ENCODE peak calls at places on chromosomes 1 and 21, in eight cellular contexts. One of them, this sample, is unnamed.

GRCh38 chr1:27007909-27008582 is 4.6 kb downstream of the TENT5B start:
- DNase-seq in GM12878: no peak
- DNase-seq in K562: no peak
- DNase-seq in A549: peak; percentile 53
- DNase-seq in NB4: no peak
- DNase-seq in endothelial cell of umbilical vein: no peak
- DNase-seq in H1: peak; percentile 75
- DNase-seq in HepG2: no peak
- DNase-seq in this sample: no peak

GRCh38 chr1:115796897-115797296 is 28.4 kb upstream of the CASQ2 start:
- DNase-seq in GM12878: no peak
- DNase-seq in K562: no peak
- DNase-seq in A549: no peak
- DNase-seq in NB4: no peak
- DNase-seq in endothelial cell of umbilical vein: no peak
- DNase-seq in H1: no peak
- DNase-seq in HepG2: no peak
- DNase-seq in this sample: no peak

GRCh38 chr21:26626187-26626586 is 53.1 kb upstream of the CYYR1 start:
- DNase-seq in GM12878: no peak
- DNase-seq in K562: no peak
- DNase-seq in A549: no peak
- DNase-seq in NB4: no peak
- DNase-seq in endothelial cell of umbilical vein: no peak
- DNase-seq in H1: no peak
- DNase-seq in HepG2: no peak
- DNase-seq in this sample: no peak

GRCh38 chr21:42616366-42617340 is 36.8 kb upstream of the PDE9A start:
- DNase-seq in GM12878: no peak
- DNase-seq in K562: no peak
- DNase-seq in A549: no peak
- DNase-seq in NB4: no peak
- DNase-seq in endothelial cell of umbilical vein: no peak
- DNase-seq in H1: no peak
- DNase-seq in HepG2: no peak
- DNase-seq in this sample: no peak

GRCh38 chr1:112808861-112809684 is 93.9 kb upstream of the PPM1J start:
- DNase-seq in GM12878: no peak
- DNase-seq in K562: peak; percentile 79
- DNase-seq in A549: peak; percentile 49
- DNase-seq in NB4: peak; percentile 67
- DNase-seq in endothelial cell of umbilical vein: peak; percentile 80
- DNase-seq in H1: peak; percentile 96
- DNase-seq in HepG2: peak; percentile 28
- DNase-seq in this sample: peak; percentile 40

GRCh38 chr1:153933955-153934354 is 11.2 kb upstream of the GATAD2B start:
- DNase-seq in GM12878: no peak
- DNase-seq in K562: no peak
- DNase-seq in A549: no peak
- DNase-seq in NB4: no peak
- DNase-seq in endothelial cell of umbilical vein: no peak
- DNase-seq in H1: no peak
- DNase-seq in HepG2: no peak
- DNase-seq in this sample: no peak

GRCh38 chr1:193011395-193011794 is 47.8 kb downstream of the UCHL5 start:
- DNase-seq in GM12878: no peak
- DNase-seq in K562: no peak
- DNase-seq in A549: no peak
- DNase-seq in NB4: no peak
- DNase-seq in endothelial cell of umbilical vein: no peak
- DNase-seq in H1: no peak
- DNase-seq in HepG2: no peak
- DNase-seq in this sample: no peak

GRCh38 chr1:150233359-150234308 is 2.3 kb downstream of the ANP32E start:
- DNase-seq in GM12878: no peak
- DNase-seq in K562: no peak
- DNase-seq in A549: peak; percentile 70
- DNase-seq in NB4: peak; percentile 77
- DNase-seq in endothelial cell of umbilical vein: peak; percentile 29
- DNase-seq in H1: peak; percentile 26
- DNase-seq in HepG2: no peak
- DNase-seq in this sample: no peak

GRCh38 chr1:151763990-151764389 is 694 bp upstream of the MRPL9 start:
- DNase-seq in GM12878: no peak
- DNase-seq in K562: no peak
- DNase-seq in A549: no peak
- DNase-seq in NB4: peak; percentile 14
- DNase-seq in endothelial cell of umbilical vein: no peak
- DNase-seq in H1: no peak
- DNase-seq in HepG2: no peak
- DNase-seq in this sample: no peak

GRCh38 chr1:87506147-87506546 is 177.5 kb downstream of the LMO4 start:
- DNase-seq in GM12878: no peak
- DNase-seq in K562: no peak
- DNase-seq in A549: peak; percentile 6
- DNase-seq in NB4: no peak
- DNase-seq in endothelial cell of umbilical vein: no peak
- DNase-seq in H1: no peak
- DNase-seq in HepG2: no peak
- DNase-seq in this sample: no peak

GRCh38 chr1:236489710-236490377 is 33.9 kb upstream of the LGALS8 start:
- DNase-seq in GM12878: peak; percentile 19
- DNase-seq in K562: peak; percentile 63
- DNase-seq in A549: peak; percentile 76
- DNase-seq in NB4: peak; percentile 58
- DNase-seq in endothelial cell of umbilical vein: peak; percentile 37
- DNase-seq in H1: no peak
- DNase-seq in HepG2: peak; percentile 74
- DNase-seq in this sample: peak; percentile 63

GRCh38 chr21:42148584-42148983 is 70.4 kb upstream of the ABCG1 start:
- DNase-seq in GM12878: no peak
- DNase-seq in K562: no peak
- DNase-seq in A549: no peak
- DNase-seq in NB4: no peak
- DNase-seq in endothelial cell of umbilical vein: no peak
- DNase-seq in H1: no peak
- DNase-seq in HepG2: no peak
- DNase-seq in this sample: no peak

GRCh38 chr1:169112241-169112640 is 5.8 kb downstream of the ATP1B1 start:
- DNase-seq in GM12878: no peak
- DNase-seq in K562: no peak
- DNase-seq in A549: peak; percentile 36
- DNase-seq in NB4: peak; percentile 88
- DNase-seq in endothelial cell of umbilical vein: no peak
- DNase-seq in H1: no peak
- DNase-seq in HepG2: no peak
- DNase-seq in this sample: no peak

GRCh38 chr21:35628331-35628730 is 432.0 kb downstream of the SETD4 start:
- DNase-seq in GM12878: no peak
- DNase-seq in K562: no peak
- DNase-seq in A549: no peak
- DNase-seq in NB4: no peak
- DNase-seq in endothelial cell of umbilical vein: no peak
- DNase-seq in H1: no peak
- DNase-seq in HepG2: no peak
- DNase-seq in this sample: no peak

GRCh38 chr1:234484218-234484617 is 5.2 kb upstream of the TARBP1 start:
- DNase-seq in GM12878: no peak
- DNase-seq in K562: no peak
- DNase-seq in A549: no peak
- DNase-seq in NB4: no peak
- DNase-seq in endothelial cell of umbilical vein: no peak
- DNase-seq in H1: no peak
- DNase-seq in HepG2: no peak
- DNase-seq in this sample: no peak

GRCh38 chr1:171817511-171818265 is 23.6 kb upstream of the DNM3 start:
- DNase-seq in GM12878: no peak
- DNase-seq in K562: no peak
- DNase-seq in A549: peak; percentile 82
- DNase-seq in NB4: peak; percentile 28
- DNase-seq in endothelial cell of umbilical vein: peak; percentile 53
- DNase-seq in H1: no peak
- DNase-seq in HepG2: peak; percentile 30
- DNase-seq in this sample: peak; percentile 57

GRCh38 chr1:243345205-243345604 is 89.4 kb downstream of the SDCCAG8 start:
- DNase-seq in GM12878: no peak
- DNase-seq in K562: no peak
- DNase-seq in A549: peak; percentile 35
- DNase-seq in NB4: peak; percentile 9
- DNase-seq in endothelial cell of umbilical vein: peak; percentile 49
- DNase-seq in H1: no peak
- DNase-seq in HepG2: no peak
- DNase-seq in this sample: no peak

DNA sequence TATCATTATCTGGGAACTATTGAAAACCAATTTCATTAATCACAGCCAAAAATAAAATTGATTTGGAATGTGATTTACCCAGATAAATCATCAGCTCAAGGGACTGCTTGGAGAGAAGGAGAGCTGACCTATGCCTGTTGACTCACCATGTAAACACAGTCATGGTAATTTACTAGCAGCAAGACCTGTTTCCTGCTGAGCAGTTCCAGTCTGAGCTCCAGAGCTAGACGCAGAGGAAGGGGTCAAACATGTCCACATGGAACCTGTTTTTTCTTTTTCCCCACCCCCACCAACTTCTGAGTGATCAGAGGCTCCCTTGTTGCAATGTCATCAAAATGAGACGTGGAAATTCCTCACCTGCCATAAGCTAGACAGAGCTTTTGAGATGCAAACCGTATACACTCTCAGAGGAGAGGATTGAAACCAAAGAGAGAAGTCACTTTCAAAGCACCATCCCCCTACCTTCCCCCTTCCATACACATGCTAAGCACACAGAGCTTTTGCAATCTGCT is 56.0 kb upstream of the PTGFRN start:
- DNase-seq in GM12878: no peak
- DNase-seq in K562: no peak
- DNase-seq in A549: peak; percentile 82
- DNase-seq in NB4: peak; percentile 57
- DNase-seq in endothelial cell of umbilical vein: peak; percentile 94
- DNase-seq in H1: peak; percentile 52
- DNase-seq in HepG2: peak; percentile 58
- DNase-seq in this sample: peak; percentile 42
- TF ChIP-seq CTCF in GM12878: no peak
- TF ChIP-seq CTCF in K562: no peak
- TF ChIP-seq CTCF in A549: no peak
- TF ChIP-seq CTCF in NB4: no peak
- TF ChIP-seq CTCF in endothelial cell of umbilical vein: no peak
- TF ChIP-seq CTCF in H1: no peak
- TF ChIP-seq CTCF in HepG2: no peak
- TF ChIP-seq CTCF in this sample: no peak

GRCh38 chr1:73100216-73100615 is 817.9 kb upstream of the NEGR1 start:
- DNase-seq in GM12878: no peak
- DNase-seq in K562: no peak
- DNase-seq in A549: no peak
- DNase-seq in NB4: no peak
- DNase-seq in endothelial cell of umbilical vein: peak; percentile 2
- DNase-seq in H1: no peak
- DNase-seq in HepG2: no peak
- DNase-seq in this sample: no peak
- TF ChIP-seq POLR2A in GM12878: no peak
- TF ChIP-seq POLR2A in K562: no peak
- TF ChIP-seq POLR2A in A549: no peak
- TF ChIP-seq POLR2A in NB4: no peak
- TF ChIP-seq POLR2A in endothelial cell of umbilical vein: no peak
- TF ChIP-seq POLR2A in H1: no peak
- TF ChIP-seq POLR2A in HepG2: no peak
- TF ChIP-seq POLR2A in this sample: no peak

GRCh38 chr1:35570589-35571137 is 2.5 kb upstream of the TFAP2E start:
- DNase-seq in GM12878: no peak
- DNase-seq in K562: no peak
- DNase-seq in A549: no peak
- DNase-seq in NB4: no peak
- DNase-seq in endothelial cell of umbilical vein: no peak
- DNase-seq in H1: no peak
- DNase-seq in HepG2: no peak
- DNase-seq in this sample: no peak
- TF ChIP-seq MAX in GM12878: no peak
- TF ChIP-seq MAX in K562: no peak
- TF ChIP-seq MAX in A549: no peak
- TF ChIP-seq MAX in NB4: no peak
- TF ChIP-seq MAX in endothelial cell of umbilical vein: no peak
- TF ChIP-seq MAX in H1: no peak
- TF ChIP-seq MAX in HepG2: no peak
- TF ChIP-seq MAX in this sample: no peak

GRCh38 chr1:227449051-227449450 is 114.3 kb upstream of the ZNF678 start:
- DNase-seq in GM12878: no peak
- DNase-seq in K562: peak; percentile 73
- DNase-seq in A549: peak; percentile 57
- DNase-seq in NB4: peak; percentile 64
- DNase-seq in endothelial cell of umbilical vein: no peak
- DNase-seq in H1: peak; percentile 72
- DNase-seq in HepG2: peak; percentile 45
- DNase-seq in this sample: no peak

GRCh38 chr1:227445092-227445674 is 118.2 kb upstream of the ZNF678 start:
- DNase-seq in GM12878: no peak
- DNase-seq in K562: no peak
- DNase-seq in A549: no peak
- DNase-seq in NB4: no peak
- DNase-seq in endothelial cell of umbilical vein: no peak
- DNase-seq in H1: no peak
- DNase-seq in HepG2: no peak
- DNase-seq in this sample: no peak

GRCh38 chr1:227449727-227450420 is 113.5 kb upstream of the ZNF678 start:
- DNase-seq in GM12878: no peak
- DNase-seq in K562: no peak
- DNase-seq in A549: no peak
- DNase-seq in NB4: peak; percentile 54
- DNase-seq in endothelial cell of umbilical vein: no peak
- DNase-seq in H1: no peak
- DNase-seq in HepG2: no peak
- DNase-seq in this sample: no peak

GRCh38 chr1:227445746-227446145 is 117.6 kb upstream of the ZNF678 start:
- DNase-seq in GM12878: no peak
- DNase-seq in K562: no peak
- DNase-seq in A549: no peak
- DNase-seq in NB4: no peak
- DNase-seq in endothelial cell of umbilical vein: no peak
- DNase-seq in H1: no peak
- DNase-seq in HepG2: no peak
- DNase-seq in this sample: no peak

GRCh38 chr1:227447531-227447990 is 115.8 kb upstream of the ZNF678 start:
- DNase-seq in GM12878: no peak
- DNase-seq in K562: no peak
- DNase-seq in A549: no peak
- DNase-seq in NB4: no peak
- DNase-seq in endothelial cell of umbilical vein: peak; percentile 46
- DNase-seq in H1: peak; percentile 71
- DNase-seq in HepG2: no peak
- DNase-seq in this sample: no peak
- TF ChIP-seq CTCF in GM12878: no peak
- TF ChIP-seq CTCF in K562: peak; percentile 8
- TF ChIP-seq CTCF in A549: peak; percentile 22
- TF ChIP-seq CTCF in NB4: no peak
- TF ChIP-seq CTCF in endothelial cell of umbilical vein: peak; percentile 85
- TF ChIP-seq CTCF in H1: peak; percentile 48
- TF ChIP-seq CTCF in HepG2: peak; percentile 66
- TF ChIP-seq CTCF in this sample: peak; percentile 52